ENCODE peak calls at places on chromosomes 2 and 18, in six cellular contexts. N is CD8-positive, alpha-beta memory T cell; T is heart right ventricle; Y is tibial nerve; A is K562; K is ovary. H is an unnamed sample.

GRCh38 chr2:172462393-172463381 is 35.3 kb downstream of the ITGA6 start:
- DNase-seq in Y (no peak), A (no peak), N (peak), T (no peak), K (no peak), H (no peak)

GRCh38 chr2:102100371-102101096 is 42.0 kb upstream of the IL1R1 start:
- DNase-seq in T (no peak), K (no peak), N (no peak), Y (no peak), A (no peak), H (no peak)

GRCh38 chr2:42953216-42953615 is 160.8 kb upstream of the HAAO start:
- DNase-seq in N (no peak), Y (no peak), T (no peak), K (no peak), A (no peak), H (no peak)

GRCh38 chr2:137945229-137945628 is 19.0 kb upstream of the HNMT start:
- DNase-seq in T (no peak), K (no peak), N (no peak), Y (no peak), A (no peak), H (no peak)

GRCh38 chr2:176123847-176124273 is 1.3 kb downstream of the HOXD9 start:
- DNase-seq in Y (no peak), N (no peak), K (peak), T (no peak), A (no peak), H (no peak)

GRCh38 chr2:136127356-136127755 is 9.4 kb upstream of the CXCR4 start:
- DNase-seq in K (no peak), T (no peak), N (no peak), Y (no peak), A (no peak), H (no peak)

GRCh38 chr2:226256237-226256636 is 543.4 kb downstream of the IRS1 start:
- DNase-seq in A (no peak), K (no peak), T (no peak), Y (no peak), N (no peak), H (no peak)

GRCh38 chr2:86476092-86476491 is 34.9 kb downstream of the KDM3A start:
- DNase-seq in Y (no peak), N (no peak), T (no peak), A (no peak), K (no peak), H (no peak)

GRCh38 chr2:227510620-227510958 is 38.6 kb downstream of the AGFG1 start:
- DNase-seq in N (no peak), K (no peak), Y (no peak), T (no peak), A (no peak), H (no peak)

GRCh38 chr2:85501244-85501643 is 37.7 kb upstream of the MAT2A start:
- DNase-seq in A (peak), N (no peak), Y (no peak), K (no peak), T (no peak), H (no peak)

GRCh38 chr18:56747032-56747658 is 96.0 kb downstream of the WDR7 start:
- DNase-seq in Y (no peak), T (no peak), K (no peak), A (no peak), N (no peak), H (no peak)

GRCh38 chr2:215907147-215907546 is 106.2 kb downstream of the MREG start:
- DNase-seq in Y (no peak), N (no peak), A (no peak), K (no peak), T (no peak), H (no peak)

GRCh38 chr2:220104871-220105351 is 477.5 kb downstream of the SLC4A3 start:
- DNase-seq in T (peak), A (no peak), K (peak), N (no peak), Y (no peak), H (no peak)

GRCh38 chr2:193580176-193580950 is 1385.6 kb upstream of the TMEFF2 start:
- DNase-seq in Y (no peak), A (no peak), T (no peak), N (no peak), K (no peak), H (no peak)

GRCh38 chr2:54531558-54531957 is 75.4 kb downstream of the SPTBN1 start:
- DNase-seq in K (no peak), Y (no peak), A (no peak), N (no peak), T (no peak), H (no peak)

GRCh38 chr2:135248611-135249010 is 196.5 kb downstream of the RAB3GAP1 start:
- DNase-seq in T (no peak), N (no peak), K (no peak), A (no peak), Y (no peak), H (no peak)

GRCh38 chr2:105522645-105523044 is 123.8 kb upstream of the FHL2 start:
- DNase-seq in A (no peak), T (no peak), N (no peak), Y (no peak), K (peak), H (no peak)

GRCh38 chr2:84906108-84906899 is 848 bp downstream of the TMSB10 start:
- DNase-seq in T (peak), K (no peak), N (peak), A (peak), Y (no peak), H (peak)

GRCh38 chr18:8982416-8983183 is 119.9 kb upstream of the NDUFV2 start:
- DNase-seq in N (no peak), T (no peak), Y (no peak), K (no peak), A (peak), H (no peak)

GRCh38 chr18:32552421-32553030 is 81.8 kb upstream of the GAREM1 start:
- DNase-seq in A (peak), Y (peak), T (peak), N (peak), K (no peak), H (no peak)

GRCh38 chr2:148525130-148525529 is 119.4 kb upstream of the EPC2 start:
- DNase-seq in N (no peak), T (no peak), K (no peak), Y (no peak), A (no peak), H (no peak)

GRCh38 chr2:135475128-135475527 is 55.9 kb downstream of the ZRANB3 start:
- DNase-seq in Y (no peak), N (no peak), K (no peak), T (no peak), A (no peak), H (no peak)

GRCh38 chr2:218217366-218218309 is 649 bp downstream of the ARPC2 start:
- DNase-seq in A (no peak), N (peak), T (peak), Y (no peak), K (peak), H (peak)

GRCh38 chr2:160940271-160940670 is 220.0 kb upstream of the TANK start:
- DNase-seq in T (no peak), K (no peak), N (no peak), A (no peak), Y (no peak), H (no peak)

GRCh38 chr2:8268172-8268783 is 413.6 kb upstream of the ID2 start:
- DNase-seq in A (no peak), N (no peak), Y (no peak), T (no peak), K (no peak), H (no peak)

GRCh38 chr2:233803994-233804393 is 25.9 kb downstream of the MROH2A start:
- DNase-seq in Y (no peak), K (no peak), N (no peak), A (no peak), T (no peak), H (peak)

GRCh38 chr2:73830871-73831401 is 2.2 kb downstream of the STAMBP start:
- DNase-seq in N (peak), K (no peak), A (no peak), Y (no peak), T (no peak), H (no peak)

GRCh38 chr2:7400628-7401027 is 483.4 kb downstream of the RNF144A start:
- DNase-seq in N (no peak), A (no peak), Y (no peak), K (no peak), T (no peak), H (no peak)

GRCh38 chr2:31319391-31320175 is 85.6 kb downstream of the EHD3 start:
- DNase-seq in K (no peak), N (no peak), A (no peak), T (no peak), Y (peak), H (no peak)

GRCh38 chr18:77658309-77658681 is 408.6 kb downstream of the GALR1 start:
- DNase-seq in Y (no peak), N (no peak), T (no peak), K (no peak), A (no peak), H (no peak)

GRCh38 chr2:112482309-112483046 is 522 bp downstream of the TTL start:
- DNase-seq in A (peak), T (peak), K (peak), Y (no peak), N (peak), H (no peak)

GRCh38 chr2:69776886-69777777 is 35.2 kb downstream of the ANXA4 start:
- DNase-seq in T (no peak), Y (no peak), K (no peak), A (no peak), N (no peak), H (no peak)

GRCh38 chr2:59077026-59077425 is 835.9 kb upstream of the FANCL start:
- DNase-seq in T (no peak), A (no peak), Y (no peak), K (no peak), N (no peak), H (no peak)

GRCh38 chr2:217307023-217307422 is 447.2 kb upstream of the TNP1 start:
- DNase-seq in Y (no peak), A (no peak), T (no peak), N (no peak), K (no peak), H (no peak)

GRCh38 chr2:148560501-148560900 is 84.0 kb upstream of the EPC2 start:
- DNase-seq in K (no peak), Y (no peak), N (no peak), T (no peak), A (no peak), H (no peak)

GRCh38 chr2:47237375-47238357 is 82.6 kb upstream of the STPG4 start:
- DNase-seq in T (peak), K (peak), N (no peak), A (peak), Y (peak), H (no peak)

GRCh38 chr2:36469701-36470100 is 114.1 kb downstream of the CRIM1 start:
- DNase-seq in Y (no peak), T (no peak), N (no peak), A (no peak), K (no peak), H (no peak)

GRCh38 chr2:203887680-203888079 is 20.1 kb downstream of the CTLA4 start:
- DNase-seq in K (no peak), N (no peak), Y (no peak), A (no peak), T (no peak), H (no peak)

GRCh38 chr2:60794271-60794863 is 38.3 kb downstream of the PAPOLG start:
- DNase-seq in K (no peak), Y (no peak), N (peak), A (peak), T (no peak), H (no peak)

GRCh38 chr2:108215794-108216211 is 24.0 kb upstream of the SULT1C3 start:
- DNase-seq in N (no peak), A (no peak), Y (no peak), K (no peak), T (no peak), H (no peak)

DNA sequence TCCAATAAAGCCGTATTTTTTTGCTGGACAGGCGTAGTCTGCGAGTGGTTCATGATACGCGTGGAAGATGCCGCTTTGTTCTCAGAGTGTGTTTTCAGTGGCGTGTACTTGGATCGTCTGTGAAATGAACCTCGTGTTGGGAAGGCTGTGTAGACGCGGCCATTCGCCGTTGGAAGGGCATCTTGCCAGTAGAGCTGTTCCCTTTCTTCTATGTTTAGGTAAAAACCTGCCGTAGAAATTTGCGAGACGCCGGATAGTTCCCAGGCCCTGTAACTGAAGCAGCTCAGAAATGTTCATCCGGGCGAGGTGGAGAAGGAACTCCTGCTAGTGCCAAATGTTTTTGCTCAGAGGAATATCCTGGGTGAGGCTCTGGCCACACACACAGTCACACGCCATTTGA is 133.6 kb downstream of the NFATC1 start:
- DNase-seq in Y (no peak), A (no peak), K (peak), N (no peak), T (no peak), H (no peak)
- H3K27ac ChIP-seq in Y (no peak), A (no peak), K (no peak), N (no peak), T (no peak), H (no peak)

GRCh38 chr2:158825021-158825420 is 29.9 kb downstream of the DAPL1 start:
- DNase-seq in A (no peak), N (no peak), T (no peak), Y (no peak), K (no peak), H (no peak)
- H3K27ac ChIP-seq in A (no peak), N (no peak), T (no peak), Y (no peak), K (no peak), H (no peak)

DNA sequence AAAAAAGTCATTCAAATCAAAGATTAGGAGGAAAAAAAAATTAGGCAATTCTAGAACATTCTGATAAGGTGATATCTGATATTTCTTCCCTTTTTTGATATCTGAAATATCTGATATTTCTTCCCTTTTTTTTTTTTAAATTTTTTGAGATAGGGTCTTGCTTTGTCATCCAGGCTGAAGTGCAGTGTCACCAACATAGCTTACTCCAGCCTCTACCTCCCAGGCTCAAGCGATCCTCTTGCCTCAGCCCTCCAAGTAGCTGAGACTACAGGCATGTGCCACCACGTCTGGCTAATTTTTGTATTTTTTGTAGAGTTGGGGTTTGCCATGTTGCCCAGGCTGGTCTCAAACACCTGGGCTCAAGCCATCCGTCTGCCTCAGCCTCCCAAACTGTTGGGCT is 33.9 kb downstream of the MEX3C start:
- DNase-seq in K (no peak), T (no peak), N (no peak), Y (no peak), A (no peak), H (no peak)
- H3K27ac ChIP-seq in K (no peak), T (no peak), N (no peak), Y (no peak), A (no peak), H (no peak)

GRCh38 chr2:241386519-241386918 is 30.4 kb downstream of the FARP2 start:
- DNase-seq in T (no peak), K (no peak), A (peak), N (no peak), Y (no peak), H (no peak)
- H3K27ac ChIP-seq in T (no peak), K (no peak), A (no peak), N (no peak), Y (no peak), H (peak)

DNA sequence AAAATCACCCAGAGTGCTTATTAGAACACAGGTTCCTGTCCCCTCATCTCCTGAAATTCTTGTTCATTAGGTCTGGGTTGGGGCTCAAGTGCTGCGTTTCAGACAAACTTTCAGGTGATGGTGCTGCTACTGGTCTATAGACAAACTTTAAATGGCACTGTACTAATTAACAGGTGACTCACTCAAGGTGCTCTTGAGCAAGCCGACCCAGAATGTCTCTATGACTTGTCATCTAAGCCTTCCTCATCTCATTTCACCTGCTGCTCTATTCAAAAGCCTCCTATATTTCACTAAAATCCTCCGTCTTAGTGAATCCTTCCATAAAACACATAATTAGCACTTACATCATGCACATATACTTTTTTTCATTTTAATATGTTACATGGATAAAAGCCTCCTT is 29.9 kb upstream of the STK39 start:
- DNase-seq in A (no peak), T (no peak), Y (no peak), N (no peak), K (no peak), H (no peak)
- H3K27ac ChIP-seq in A (no peak), T (no peak), Y (no peak), N (no peak), K (no peak), H (no peak)

DNA sequence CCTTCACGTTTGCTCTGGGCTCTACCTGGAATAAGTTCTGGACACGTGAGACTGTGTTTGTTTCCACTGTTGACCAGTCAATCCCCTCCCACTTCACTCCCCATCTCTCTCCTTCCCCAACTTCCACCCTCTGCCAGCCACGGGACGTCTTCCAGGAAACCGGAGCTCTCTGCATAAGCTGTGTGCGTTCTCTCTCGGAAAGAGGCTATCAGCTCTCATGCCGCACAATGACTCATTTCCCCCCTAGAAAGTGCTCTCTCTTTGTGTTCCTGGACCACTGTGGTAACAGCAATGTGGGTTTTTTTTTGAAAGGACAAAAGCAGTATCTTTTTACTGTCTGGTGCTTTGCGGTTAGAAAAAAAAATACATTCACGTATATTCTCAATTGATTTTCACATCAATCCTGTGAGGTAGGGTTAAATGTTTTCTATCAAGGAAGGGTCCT is 10.2 kb downstream of the PROKR1 start:
- DNase-seq in Y (no peak), N (peak), K (peak), T (no peak), A (peak), H (no peak)
- H3K27ac ChIP-seq in Y (no peak), N (no peak), K (no peak), T (no peak), A (peak), H (no peak)

GRCh38 chr2:19885791-19886190 is 16.0 kb downstream of the TTC32 start:
- DNase-seq in T (no peak), N (no peak), K (no peak), Y (no peak), A (no peak), H (no peak)

GRCh38 chr2:19888831-19889230 is 13.0 kb downstream of the TTC32 start:
- DNase-seq in K (no peak), Y (no peak), A (no peak), N (no peak), T (no peak), H (no peak)

GRCh38 chr2:19883971-19884720 is 17.6 kb downstream of the TTC32 start:
- DNase-seq in T (no peak), Y (no peak), A (no peak), N (no peak), K (no peak), H (no peak)

GRCh38 chr2:19887508-19887907 is 14.3 kb downstream of the TTC32 start:
- DNase-seq in T (no peak), N (no peak), A (no peak), Y (no peak), K (no peak), H (no peak)

GRCh38 chr2:19886261-19886660 is 15.5 kb downstream of the TTC32 start:
- DNase-seq in Y (no peak), A (no peak), K (no peak), N (no peak), T (no peak), H (no peak)
- H3K27ac ChIP-seq in Y (no peak), A (no peak), K (no peak), N (no peak), T (no peak), H (no peak)

GRCh38 chr18:48754993-48755473 is 195.7 kb downstream of the SMAD7 start:
- DNase-seq in K (no peak), T (no peak), N (no peak), A (no peak), Y (no peak), H (no peak)

GRCh38 chr18:48754559-48754958 is 196.2 kb downstream of the SMAD7 start:
- DNase-seq in A (no peak), T (no peak), Y (no peak), K (no peak), N (no peak), H (no peak)

GRCh38 chr18:48757906-48758305 is 192.9 kb downstream of the SMAD7 start:
- DNase-seq in Y (no peak), N (no peak), A (no peak), T (no peak), K (no peak), H (no peak)

GRCh38 chr18:48753741-48754140 is 197.0 kb downstream of the SMAD7 start:
- DNase-seq in Y (no peak), K (no peak), T (no peak), A (no peak), N (no peak), H (no peak)

DNA sequence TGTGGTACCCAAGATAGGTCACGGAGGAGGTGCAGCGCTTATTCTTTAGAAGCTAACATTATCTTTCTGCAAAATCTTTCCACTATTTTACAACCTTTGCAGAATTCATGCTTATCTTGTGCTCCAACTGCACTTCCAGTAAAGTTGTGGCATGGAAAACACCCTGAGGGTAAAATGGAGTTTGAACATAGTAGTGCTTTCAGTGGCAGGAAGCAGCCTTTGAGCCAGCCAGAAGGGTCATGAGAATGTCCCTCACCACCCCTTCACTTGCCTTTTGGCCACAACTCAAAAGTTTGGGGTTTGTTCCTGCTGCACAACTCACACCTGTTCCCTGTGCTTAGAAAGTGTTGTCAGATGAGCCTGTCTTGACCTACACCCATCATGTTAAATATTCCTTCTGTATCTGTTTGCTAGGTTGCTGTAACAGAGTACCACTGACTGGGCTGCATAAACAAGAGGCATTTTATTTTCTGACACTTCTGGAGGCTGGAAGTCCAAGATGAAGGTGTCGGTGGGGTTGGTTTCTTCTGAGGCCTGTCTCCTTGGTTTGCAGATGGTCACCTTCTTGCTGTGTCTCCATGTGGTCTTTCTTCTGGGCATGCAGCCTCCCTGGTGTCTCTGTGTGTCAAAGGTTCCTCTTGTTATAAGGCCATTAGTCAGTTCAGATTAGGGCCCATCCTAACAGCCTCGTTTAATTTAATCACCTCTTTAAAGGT is 194.1 kb downstream of the SMAD7 start:
- DNase-seq in Y (no peak), A (no peak), K (no peak), N (no peak), T (no peak), H (no peak)
- H3K27ac ChIP-seq in Y (no peak), A (no peak), K (no peak), N (no peak), T (no peak), H (no peak)

H was measured in dorsolateral prefrontal cortex.